ENCODE peak calls at places on chromosomes 11 and 22, in four cellular contexts. X is A549, E is HCT116, W is endothelial cell of umbilical vein. S is an unnamed sample.

GRCh38 chr11:77109236-77110019 is 6.8 kb downstream of the OMP start:
- DNase-seq in X (no peak), E (no peak), W (peak), S (no peak)

GRCh38 chr11:35035894-35036408 is 103.0 kb upstream of the CD44 start:
- DNase-seq in X (no peak), E (no peak), W (peak), S (no peak)

GRCh38 chr11:44747339-44747738 is 20.6 kb downstream of the TSPAN18 start:
- DNase-seq in X (no peak), E (no peak), W (no peak), S (no peak)

GRCh38 chr11:123122852-123123251 is 60.9 kb upstream of the HSPA8 start:
- DNase-seq in X (no peak), E (no peak), W (no peak), S (no peak)

GRCh38 chr11:1936072-1936780 is 10.9 kb upstream of the MRPL23 start:
- DNase-seq in X (no peak), E (no peak), W (no peak), S (no peak)

GRCh38 chr11:34052036-34052607 is 591 bp downstream of the CAPRIN1 start:
- DNase-seq in X (peak), E (peak), W (peak), S (peak)

GRCh38 chr11:76233196-76233921 is 27.1 kb upstream of the WNT11 start:
- DNase-seq in X (no peak), E (no peak), W (no peak), S (no peak)

GRCh38 chr11:92867913-92868619 is 101.4 kb upstream of the MTNR1B start:
- DNase-seq in X (no peak), E (no peak), W (no peak), S (no peak)

GRCh38 chr11:78179459-78180071 is 8.9 kb downstream of the KCTD21 start:
- DNase-seq in X (peak), E (no peak), W (no peak), S (no peak)

GRCh38 chr11:9868641-9869040 is 204.8 kb downstream of the SWAP70 start:
- DNase-seq in X (no peak), E (no peak), W (no peak), S (no peak)

GRCh38 chr22:19473578-19473977 is 5.4 kb downstream of the UFD1 start:
- DNase-seq in X (peak), E (no peak), W (no peak), S (no peak)

GRCh38 chr11:59668188-59668949 is 468 bp downstream of the PATL1 start:
- DNase-seq in X (peak), E (no peak), W (peak), S (peak)

GRCh38 chr11:44139565-44140313 is 44.3 kb downstream of the EXT2 start:
- DNase-seq in X (no peak), E (no peak), W (no peak), S (no peak)

GRCh38 chr11:86719781-86720463 is 47.5 kb upstream of the ME3 start:
- DNase-seq in X (peak), E (no peak), W (peak), S (no peak)

GRCh38 chr11:64284962-64285884 is at the start of gene GPR137:
- DNase-seq in X (peak), E (no peak), W (peak), S (peak)

GRCh38 chr11:6602096-6602940 is 1.1 kb downstream of the RRP8 start:
- DNase-seq in X (no peak), E (no peak), W (no peak), S (peak)

GRCh38 chr22:42770448-42770726 is 49.7 kb upstream of the A4GALT start:
- DNase-seq in X (no peak), E (no peak), W (no peak), S (no peak)

GRCh38 chr11:13928566-13929251 is 33.8 kb upstream of the SPON1 start:
- DNase-seq in X (peak), E (no peak), W (peak), S (no peak)

GRCh38 chr11:84720706-84721402 is 906.3 kb downstream of the DLG2 start:
- DNase-seq in X (no peak), E (no peak), W (no peak), S (no peak)

GRCh38 chr11:12042215-12042676 is 33.8 kb upstream of the DKK3 start:
- DNase-seq in X (peak), E (peak), W (peak), S (no peak)

GRCh38 chr11:30585067-30585891 is 874 bp downstream of the MPPED2 start:
- DNase-seq in X (no peak), E (no peak), W (no peak), S (no peak)

GRCh38 chr11:45593992-45594391 is 71.4 kb downstream of the CHST1 start:
- DNase-seq in X (peak), E (peak), W (no peak), S (peak)

GRCh38 chr11:117953029-117953671 is 23.9 kb upstream of the TMPRSS13 start:
- DNase-seq in X (no peak), E (no peak), W (no peak), S (no peak)

GRCh38 chr11:12799373-12799835 is 125.2 kb downstream of the TEAD1 start:
- DNase-seq in X (no peak), E (no peak), W (peak), S (no peak)

GRCh38 chr11:95392644-95393043 is 161.6 kb upstream of the SESN3 start:
- DNase-seq in X (no peak), E (no peak), W (no peak), S (no peak)

GRCh38 chr11:48020092-48020755 is 39.9 kb downstream of the PTPRJ start:
- DNase-seq in X (no peak), E (no peak), W (peak), S (peak)

GRCh38 chr11:61601512-61601911 is 20.6 kb upstream of the SYT7 start:
- DNase-seq in X (no peak), E (no peak), W (no peak), S (no peak)
- TF ChIP-seq POLR2A in X (no peak), E (no peak), W (no peak), S (no peak)

GRCh38 chr22:27638329-27639179 is 163.0 kb downstream of the MN1 start:
- DNase-seq in X (no peak), E (no peak), W (no peak), S (no peak)

GRCh38 chr22:27637604-27638003 is 164.0 kb downstream of the MN1 start:
- DNase-seq in X (no peak), E (no peak), W (no peak), S (no peak)

GRCh38 chr22:27641049-27641790 is 160.3 kb downstream of the MN1 start:
- DNase-seq in X (no peak), E (no peak), W (no peak), S (peak)

GRCh38 chr22:27636716-27637503 is 164.6 kb downstream of the MN1 start:
- DNase-seq in X (no peak), E (no peak), W (no peak), S (no peak)

GRCh38 chr22:27639180-27640086 is 162.1 kb downstream of the MN1 start:
- DNase-seq in X (no peak), E (no peak), W (no peak), S (no peak)
- TF ChIP-seq POLR2A in X (no peak), E (no peak), W (no peak), S (no peak)

DNA sequence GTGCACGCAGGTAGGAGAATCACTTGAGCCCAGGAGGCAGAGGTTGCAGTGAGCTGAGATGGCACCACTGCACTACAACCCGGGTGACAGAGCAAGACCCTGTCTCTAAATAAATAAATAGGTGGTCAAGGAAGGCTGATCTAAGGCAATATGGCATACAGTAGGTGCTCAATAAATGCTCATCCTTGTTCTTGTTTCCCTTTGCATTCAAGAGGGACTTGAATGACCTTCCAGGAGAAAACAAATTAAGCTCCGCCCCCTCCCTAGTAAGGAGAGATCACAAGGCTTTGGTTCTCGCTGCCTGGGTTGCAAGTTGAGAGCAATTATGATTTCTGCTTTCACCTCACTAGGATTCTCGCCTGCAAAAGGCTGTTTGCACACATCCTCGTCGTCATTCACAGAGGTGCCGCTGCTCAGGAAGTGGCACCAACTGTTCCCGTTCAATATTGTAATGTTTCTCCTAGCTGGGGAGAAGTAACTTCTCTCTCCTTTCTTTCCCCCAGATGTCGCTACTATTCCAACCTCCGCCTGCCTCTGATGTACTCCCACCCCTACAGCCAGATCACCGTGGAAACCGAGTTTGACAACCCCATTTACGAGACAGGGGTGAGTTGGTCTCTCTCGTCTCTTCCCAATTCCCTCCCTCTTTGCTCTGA is 51.8 kb upstream of the ASPHD2 start:
- DNase-seq in X (no peak), E (no peak), W (no peak), S (peak)
- TF ChIP-seq POLR2A in X (no peak), E (no peak), W (no peak), S (no peak)

GRCh38 chr22:45777046-45777851 is 105.6 kb downstream of the ATXN10 start:
- DNase-seq in X (peak), E (no peak), W (peak), S (no peak)
- TF ChIP-seq POLR2A in X (no peak), E (no peak), W (no peak), S (no peak)

GRCh38 chr22:16970446-16970845 is 37.6 kb downstream of the GAB4 start:
- DNase-seq in X (no peak), E (no peak), W (no peak), S (no peak)
- TF ChIP-seq POLR2A in X (no peak), E (no peak), W (no peak), S (no peak)